ENCODE peak calls at places on chromosomes 6 and 20, in nine cellular contexts. P is fibroblast of lung; S is WTC11; V is CD4-positive, alpha-beta T cell; Y is mucosa of descending colon; T is heart right ventricle; Z is AG09319; U is mesothelial cell of epicardium; X is pancreas. B is an unnamed sample.

GRCh38 chr6:159853735-159854134 is 37.1 kb upstream of the MAS1 start:
- DNase-seq in Z (no peak), U (no peak), Y (no peak), S (no peak), T (no peak), V (no peak), P (no peak), X (no peak), B (no peak)

GRCh38 chr6:84360039-84360438 is 132.6 kb upstream of the CEP162 start:
- DNase-seq in S (no peak), U (no peak), X (no peak), V (no peak), Y (no peak), T (no peak), Z (no peak), P (no peak), B (no peak)

GRCh38 chr20:57627972-57628650 is 7.9 kb upstream of the ZBP1 start:
- DNase-seq in V (peak; percentile 56), Y (no peak), Z (no peak), T (no peak), X (peak; percentile 2), S (no peak), P (peak; percentile 74), U (no peak), B (no peak)

GRCh38 chr6:158782432-158783166 is 36.6 kb downstream of the EZR start:
- DNase-seq in X (no peak), P (no peak), Y (no peak), S (no peak), U (no peak), T (no peak), V (no peak), Z (no peak), B (no peak)

GRCh38 chr6:136563386-136564152 is 13.3 kb upstream of the MAP7 start:
- DNase-seq in T (no peak), P (no peak), S (no peak), Y (no peak), Z (no peak), U (no peak), X (no peak), V (no peak), B (no peak)

GRCh38 chr6:154249499-154250298 is 106.9 kb downstream of the IPCEF1 start:
- DNase-seq in S (no peak), P (no peak), X (no peak), Z (no peak), Y (no peak), T (no peak), V (no peak), U (no peak), B (no peak)

GRCh38 chr6:14722704-14723103 is 523.2 kb upstream of the JARID2 start:
- DNase-seq in T (no peak), X (no peak), U (no peak), S (no peak), P (no peak), Z (no peak), Y (peak; percentile 62), V (no peak), B (no peak)

GRCh38 chr6:2531426-2532208 is 219.1 kb downstream of the MYLK4 start:
- DNase-seq in T (no peak), Y (no peak), U (no peak), V (no peak), P (peak; percentile 97), Z (peak; percentile 45), S (no peak), X (no peak), B (no peak)

GRCh38 chr6:53598584-53598983 is 53.7 kb upstream of the GCLC start:
- DNase-seq in P (peak; percentile 23), U (no peak), S (no peak), T (no peak), X (no peak), V (no peak), Y (no peak), Z (no peak), B (no peak)

GRCh38 chr20:51365670-51366069 is 176.8 kb downstream of the NFATC2 start:
- DNase-seq in Y (no peak), P (peak; percentile 86), S (no peak), Z (no peak), V (no peak), U (no peak), T (no peak), X (no peak), B (no peak)

GRCh38 chr6:149335924-149336323 is 18.4 kb downstream of the TAB2 start:
- DNase-seq in V (no peak), Z (no peak), T (no peak), U (no peak), X (no peak), S (no peak), P (peak; percentile 52), Y (no peak), B (no peak)

DNA sequence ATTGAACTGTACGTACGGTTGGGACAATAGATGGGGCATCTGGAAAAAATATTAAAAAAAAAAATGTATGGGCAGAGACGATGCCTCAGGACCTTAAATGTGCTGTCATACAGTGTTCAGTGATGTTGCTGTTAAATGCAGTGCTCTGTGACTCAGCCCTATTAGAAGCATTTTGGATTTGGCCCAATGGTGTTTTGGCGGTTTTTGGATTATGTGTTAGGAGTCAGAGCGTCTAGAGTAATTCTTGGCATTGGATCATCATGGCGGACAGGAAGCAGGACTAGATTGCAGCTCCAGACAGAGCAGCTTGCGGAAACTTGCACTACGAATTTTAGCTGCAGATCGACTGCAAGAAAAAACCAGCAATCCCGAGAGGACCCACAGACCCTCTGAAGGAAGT is 280.0 kb downstream of the SOX4 start:
- DNase-seq in S (no peak), Y (no peak), X (no peak), P (peak; percentile 97), U (no peak), V (no peak), Z (peak; percentile 34), T (no peak), B (no peak)
- TF ChIP-seq CTCF in S (no peak), Y (no peak), X (no peak), P (no peak), U (no peak), V (no peak), Z (no peak), T (no peak), B (no peak)

DNA sequence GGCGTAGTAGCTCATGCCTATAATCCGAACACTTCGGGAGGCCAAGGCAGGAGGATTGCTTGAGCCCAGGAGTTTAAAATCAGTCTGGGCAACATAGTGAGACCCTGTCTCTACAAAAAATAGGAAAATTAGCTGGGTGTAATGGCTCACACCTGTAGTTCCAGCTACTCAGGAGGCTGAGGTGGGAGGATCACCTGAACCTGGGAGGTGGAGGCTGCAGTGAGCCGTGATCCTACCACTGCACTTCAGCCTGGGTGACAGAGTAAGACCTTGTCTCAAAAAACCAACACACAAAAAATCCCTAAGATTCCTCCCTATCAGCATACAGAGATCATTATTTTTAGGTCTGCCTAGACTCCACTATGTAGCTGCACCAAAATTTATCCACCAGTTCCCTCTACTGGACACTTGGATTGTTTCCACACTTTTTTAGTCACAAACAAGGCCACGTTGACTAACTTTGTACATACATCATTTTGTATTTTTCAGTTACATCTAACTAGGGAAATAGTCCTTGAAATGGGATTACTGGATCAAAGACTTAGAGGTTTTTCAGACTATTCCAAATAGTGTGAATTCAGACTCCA is 3.6 kb upstream of the PHF1 start:
- DNase-seq in X (no peak), Y (no peak), V (no peak), Z (no peak), T (no peak), S (no peak), U (no peak), P (peak; percentile 75), B (no peak)
- TF ChIP-seq CTCF in X (no peak), Y (no peak), V (no peak), Z (peak; percentile 24), T (peak; percentile 20), S (no peak), U (no peak), P (peak; percentile 32), B (no peak)

GRCh38 chr6:10250655-10251220 is 164.1 kb downstream of the TFAP2A start:
- DNase-seq in T (no peak), S (no peak), P (no peak), V (no peak), Z (no peak), U (no peak), Y (no peak), X (no peak), B (no peak)

GRCh38 chr6:10258341-10258740 is 156.5 kb downstream of the TFAP2A start:
- DNase-seq in Y (no peak), S (no peak), T (no peak), X (no peak), P (no peak), U (no peak), Z (no peak), V (no peak), B (no peak)

GRCh38 chr6:10259676-10260075 is 155.2 kb downstream of the TFAP2A start:
- DNase-seq in X (no peak), V (no peak), U (no peak), T (no peak), P (no peak), Z (no peak), S (no peak), Y (no peak), B (no peak)

DNA sequence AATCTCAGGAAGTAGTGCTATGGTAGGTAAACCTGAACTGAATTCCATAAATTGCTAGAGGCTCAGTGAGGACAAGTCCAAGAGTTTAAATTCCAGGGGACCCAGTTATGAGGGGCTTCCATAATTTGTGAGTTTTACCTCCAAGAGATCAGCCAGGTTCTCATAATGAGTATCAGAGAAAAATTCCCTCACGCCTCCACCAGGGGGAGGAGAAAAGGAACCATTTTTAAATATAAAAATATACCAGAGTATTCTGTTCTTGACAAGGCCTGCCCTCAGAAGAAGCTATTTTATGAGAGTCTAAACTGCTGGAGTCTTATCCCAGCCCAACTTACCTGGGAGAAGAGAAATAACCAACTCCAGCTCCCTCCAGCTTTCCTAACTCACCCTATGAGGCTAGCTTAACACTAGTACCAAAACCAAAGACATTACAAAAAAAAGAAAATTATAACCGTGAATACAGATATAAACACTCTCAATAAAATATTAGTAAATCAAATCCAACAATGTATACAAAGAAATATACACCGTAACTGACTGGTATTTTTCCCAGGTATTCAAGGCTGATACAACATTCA is 158.7 kb downstream of the TFAP2A start:
- DNase-seq in Y (no peak), U (no peak), X (no peak), Z (no peak), P (no peak), S (no peak), T (no peak), V (no peak), B (no peak)
- TF ChIP-seq CTCF in Y (no peak), U (peak; percentile 83), X (no peak), Z (peak; percentile 48), P (peak; percentile 24), S (peak; percentile 70), T (peak; percentile 5), V (no peak), B (peak; percentile 15)

DNA sequence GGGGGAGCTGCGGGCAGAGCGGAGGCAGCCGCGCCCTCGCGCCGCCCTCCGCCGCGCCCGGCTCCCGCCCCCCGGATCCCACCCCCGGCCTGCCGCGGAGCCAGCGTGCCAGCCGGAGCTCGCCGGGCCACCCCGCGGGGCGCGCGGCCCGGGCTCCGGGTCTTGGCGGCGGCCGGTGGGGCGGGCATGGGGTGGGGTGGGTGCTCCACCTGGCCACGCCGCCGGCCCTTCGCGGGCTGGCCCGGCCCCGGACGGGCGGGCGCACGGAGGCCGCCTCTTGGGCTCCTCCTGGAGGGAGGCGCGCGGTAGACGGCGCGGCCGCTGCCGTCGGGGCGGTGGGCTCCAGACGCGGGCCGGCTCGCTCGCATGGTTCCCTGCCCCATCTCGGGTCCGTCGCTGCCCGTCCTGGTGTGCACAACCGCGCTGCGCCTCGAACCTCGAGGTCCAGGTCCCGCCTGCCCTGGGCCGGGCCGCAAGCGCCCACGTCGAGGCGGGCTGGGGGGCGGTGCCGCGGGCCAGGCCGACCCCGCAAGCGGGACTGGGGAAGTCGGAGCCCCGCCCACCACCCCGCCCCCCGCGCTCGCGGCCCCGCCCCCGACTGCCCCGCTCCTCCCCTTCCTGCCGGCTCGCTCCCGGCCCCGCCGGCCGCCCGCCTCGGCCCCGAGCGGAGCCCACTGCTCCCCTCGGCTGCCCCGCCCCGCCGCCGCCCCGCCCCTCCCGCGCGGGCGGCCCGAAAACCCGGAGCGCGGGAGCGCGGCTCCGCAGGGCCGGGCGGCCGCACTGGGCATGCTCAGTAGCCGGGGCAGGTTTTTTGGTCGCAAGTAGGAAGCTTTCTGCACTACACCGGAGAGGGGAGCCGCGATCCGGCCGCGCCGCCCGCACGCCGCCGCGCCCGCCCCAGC is at the start of gene CDYL:
- DNase-seq in T (peak; percentile 92), Z (peak; percentile 70), U (peak; percentile 87), X (peak; percentile 90), S (peak; percentile 83), P (peak; percentile 89), Y (peak; percentile 92), V (peak; percentile 75), B (peak; percentile 90)
- TF ChIP-seq CTCF in T (no peak), Z (no peak), U (no peak), X (no peak), S (no peak), P (no peak), Y (peak; percentile 19), V (no peak), B (peak; percentile 19)